ENCODE peak calls at places on chromosomes 12 and 14, in seven cellular contexts. C is RWPE1, U is neural progenitor cell, O is SJSA1, P is neuronal stem cell, H is heart left ventricle, I is OCI-LY7. G is an unnamed sample.

GRCh38 chr12:127130506-127131100 is 1136.4 kb upstream of the TMEM132C start:
- DNase-seq in C (no peak), U (no peak), O (peak), P (no peak), H (no peak), I (no peak), G (no peak)

GRCh38 chr14:40417777-40418401 is 985.7 kb upstream of the FBXO33 start:
- DNase-seq in C (peak), U (peak), O (no peak), P (peak), H (no peak), I (peak), G (no peak)

GRCh38 chr14:53957739-53958138 is 1.1 kb upstream of the BMP4 start:
- DNase-seq in C (no peak), U (peak), O (no peak), P (no peak), H (no peak), I (no peak), G (no peak)

GRCh38 chr14:104877806-104878550 is 12.9 kb downstream of the CEP170B start:
- DNase-seq in C (no peak), U (no peak), O (no peak), P (no peak), H (no peak), I (no peak), G (no peak)

GRCh38 chr12:6552140-6552551 is 3.7 kb downstream of the IFFO1 start:
- DNase-seq in C (no peak), U (no peak), O (no peak), P (no peak), H (peak), I (no peak), G (no peak)

GRCh38 chr12:80299976-80300375 is 144.1 kb upstream of the PTPRQ start:
- DNase-seq in C (no peak), U (no peak), O (no peak), P (no peak), H (no peak), I (no peak), G (no peak)

GRCh38 chr12:76186507-76186906 is 102.0 kb upstream of the NAP1L1 start:
- DNase-seq in C (no peak), U (no peak), O (no peak), P (no peak), H (no peak), I (no peak), G (no peak)

GRCh38 chr14:105375635-105376057 is 22.7 kb upstream of the TEX22 start:
- DNase-seq in C (no peak), U (no peak), O (no peak), P (no peak), H (no peak), I (peak), G (no peak)

GRCh38 chr12:2270846-2271245 is 218.1 kb downstream of the CACNA1C start:
- DNase-seq in C (no peak), U (no peak), O (no peak), P (no peak), H (no peak), I (no peak), G (no peak)

GRCh38 chr12:73529231-73529630 is 1008.4 kb upstream of the ATXN7L3B start:
- DNase-seq in C (no peak), U (no peak), O (no peak), P (no peak), H (no peak), I (no peak), G (no peak)

GRCh38 chr12:76020281-76020680 is 11.3 kb downstream of the PHLDA1 start:
- DNase-seq in C (peak), U (no peak), O (peak), P (no peak), H (no peak), I (no peak), G (no peak)

GRCh38 chr14:21917699-21918436 is 244.2 kb upstream of the OR4E1 start:
- DNase-seq in C (peak), U (peak), O (peak), P (peak), H (no peak), I (peak), G (peak)

GRCh38 chr12:48917857-48918537 is 7.3 kb downstream of the FKBP11 start:
- DNase-seq in C (no peak), U (no peak), O (no peak), P (no peak), H (no peak), I (no peak), G (no peak)

GRCh38 chr12:68378859-68379628 is 46.9 kb upstream of the MDM1 start:
- DNase-seq in C (no peak), U (no peak), O (no peak), P (no peak), H (no peak), I (no peak), G (no peak)

GRCh38 chr12:31736472-31736871 is 7.7 kb upstream of the AMN1 start:
- DNase-seq in C (no peak), U (no peak), O (peak), P (no peak), H (no peak), I (no peak), G (peak)

GRCh38 chr12:129911437-129912049 is 7.7 kb upstream of the TMEM132D start:
- DNase-seq in C (peak), U (peak), O (no peak), P (peak), H (no peak), I (peak), G (no peak)

GRCh38 chr12:106893451-106893850 is 62.3 kb upstream of the TMEM263 start:
- DNase-seq in C (no peak), U (no peak), O (peak), P (no peak), H (no peak), I (no peak), G (no peak)

GRCh38 chr12:106894774-106895173 is 60.9 kb upstream of the TMEM263 start:
- DNase-seq in C (no peak), U (no peak), O (no peak), P (no peak), H (no peak), I (no peak), G (no peak)

GRCh38 chr12:106889326-106889725 is 66.4 kb upstream of the TMEM263 start:
- DNase-seq in C (no peak), U (no peak), O (no peak), P (no peak), H (no peak), I (no peak), G (no peak)

GRCh38 chr12:106889950-106890626 is 65.6 kb upstream of the TMEM263 start:
- DNase-seq in C (no peak), U (no peak), O (no peak), P (no peak), H (no peak), I (no peak), G (no peak)

DNA sequence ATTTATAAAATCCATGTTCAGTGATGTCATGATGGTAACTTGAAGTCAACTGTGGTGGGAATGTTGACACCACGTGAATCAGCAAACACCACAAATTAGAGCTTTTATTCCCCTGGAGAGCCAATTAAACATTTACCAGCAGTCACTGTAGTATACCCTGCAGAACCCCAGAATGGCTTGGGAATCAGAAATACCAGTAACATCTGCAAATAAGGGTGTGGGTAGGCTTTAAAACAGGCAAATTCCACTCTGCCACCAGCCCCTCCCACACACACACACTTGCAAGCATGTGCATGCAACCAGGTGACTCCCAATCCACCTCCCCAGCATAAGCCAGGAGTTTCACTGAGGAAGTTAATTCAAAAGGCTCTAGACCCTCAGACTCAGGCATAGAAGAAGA is 63.6 kb upstream of the TMEM263 start:
- DNase-seq in C (peak), U (no peak), O (no peak), P (no peak), H (no peak), I (no peak), G (no peak)
- H3K27ac ChIP-seq in C (no peak), U (no peak), O (no peak), P (no peak), H (no peak), I (no peak), G (no peak)

GRCh38 chr14:93958567-93959238 is 17.7 kb downstream of the ASB2 start:
- DNase-seq in C (no peak), U (no peak), O (no peak), P (no peak), H (no peak), I (peak), G (no peak)
- H3K27ac ChIP-seq in C (peak), U (no peak), O (peak), P (no peak), H (peak), I (peak), G (peak)

GRCh38 chr14:95192306-95192705 is 35.0 kb upstream of the DICER1 start:
- DNase-seq in C (no peak), U (peak), O (no peak), P (no peak), H (no peak), I (no peak), G (no peak)

GRCh38 chr14:95189400-95190162 is 32.3 kb upstream of the DICER1 start:
- DNase-seq in C (no peak), U (no peak), O (no peak), P (no peak), H (no peak), I (no peak), G (no peak)

GRCh38 chr14:95190346-95190840 is 33.1 kb upstream of the DICER1 start:
- DNase-seq in C (no peak), U (no peak), O (no peak), P (no peak), H (no peak), I (no peak), G (no peak)

GRCh38 chr14:95190857-95191256 is 33.5 kb upstream of the DICER1 start:
- DNase-seq in C (no peak), U (no peak), O (no peak), P (no peak), H (no peak), I (no peak), G (no peak)

GRCh38 chr14:95191445-95192199 is 34.3 kb upstream of the DICER1 start:
- DNase-seq in C (no peak), U (no peak), O (no peak), P (no peak), H (no peak), I (no peak), G (no peak)
- H3K27ac ChIP-seq in C (no peak), U (no peak), O (no peak), P (no peak), H (peak), I (no peak), G (no peak)

DNA sequence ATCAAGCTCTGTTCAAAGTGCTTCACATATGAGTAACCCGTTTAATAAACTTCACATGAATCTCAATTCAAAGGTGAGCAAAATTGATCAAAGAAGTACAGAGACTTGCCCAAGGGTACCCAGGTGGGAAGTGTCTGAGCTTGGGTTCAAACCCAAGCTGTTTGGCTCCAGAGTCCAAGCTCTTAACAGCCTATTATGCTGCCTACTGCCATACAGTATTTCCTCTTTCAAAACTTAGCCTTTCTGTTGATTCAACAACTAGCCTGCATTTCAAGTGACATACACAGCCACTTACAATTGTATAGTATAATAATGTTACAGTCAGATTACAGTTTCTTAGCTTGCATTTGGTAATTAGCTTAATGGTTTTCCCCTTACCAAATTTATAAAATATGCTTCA is 29.7 kb downstream of the FRMD6 start:
- DNase-seq in C (no peak), U (no peak), O (no peak), P (no peak), H (no peak), I (no peak), G (no peak)
- H3K27ac ChIP-seq in C (no peak), U (no peak), O (no peak), P (no peak), H (no peak), I (no peak), G (peak)

DNA sequence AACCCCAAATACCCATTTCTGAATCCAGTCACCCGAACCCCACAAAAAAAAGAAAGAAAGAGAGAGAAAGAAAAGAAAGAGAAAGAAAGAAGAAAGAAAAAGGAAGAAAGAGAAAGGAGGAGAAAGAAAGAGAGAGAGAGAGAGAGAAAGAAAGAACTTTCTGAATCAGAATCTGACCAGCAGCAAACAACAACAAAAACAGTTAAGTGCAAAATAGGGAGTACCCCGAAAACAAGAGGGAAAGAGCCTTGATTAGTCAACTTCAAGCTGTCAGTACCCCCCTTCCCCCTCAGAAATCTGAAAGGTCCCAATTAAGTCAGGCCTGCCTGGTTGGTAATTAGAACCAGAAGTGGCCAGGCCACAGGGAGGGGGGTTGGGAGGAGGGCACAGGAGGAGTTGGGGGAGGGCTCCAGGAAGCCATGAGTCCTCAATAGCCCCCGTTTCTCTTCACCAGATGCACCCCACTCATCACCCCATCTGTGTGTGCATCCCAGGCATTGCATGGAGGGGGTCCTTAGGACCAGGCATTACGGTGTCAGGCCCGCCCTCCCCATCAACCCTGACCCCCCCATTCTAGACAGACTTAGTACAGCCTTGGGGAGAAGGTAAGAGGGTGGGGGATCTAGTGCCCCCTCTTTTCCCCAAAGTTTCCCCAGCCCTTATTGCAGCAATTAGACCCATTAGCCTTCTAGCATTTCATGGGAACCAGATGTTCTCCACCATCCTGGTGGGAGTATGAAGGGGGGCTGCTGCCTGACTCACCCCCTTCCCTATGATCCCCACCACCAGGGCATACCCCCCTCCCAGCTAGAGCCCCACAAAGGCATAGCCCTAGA is 9.6 kb downstream of the RARG start:
- DNase-seq in C (no peak), U (peak), O (no peak), P (no peak), H (no peak), I (no peak), G (no peak)
- H3K27ac ChIP-seq in C (peak), U (peak), O (peak), P (peak), H (peak), I (peak), G (peak)

GRCh38 chr12:115088995-115089841 is 405.2 kb upstream of the TBX3 start:
- DNase-seq in C (no peak), U (no peak), O (no peak), P (no peak), H (no peak), I (no peak), G (no peak)
- H3K27ac ChIP-seq in C (no peak), U (no peak), O (no peak), P (no peak), H (no peak), I (no peak), G (no peak)